ENCODE peak calls at places on chromosomes 5 and 9, in six cellular contexts. H is mammary epithelial cell, M is upper lobe of left lung, Z is suprapubic skin, F is ovary, E is heart right ventricle. G is an unnamed sample. For H3K9me3, the result is how much of the 10 kb centered on the place peaks cover.

GRCh38 chr9:37029304-37029775 is 4.7 kb downstream of the PAX5 start:
- DNase-seq in Z (no peak), F (no peak), E (no peak), M (no peak), H (no peak), G (no peak)

GRCh38 chr5:56588636-56589485 is 226.5 kb upstream of the MAP3K1 start:
- DNase-seq in Z (peak), E (peak), F (peak), H (no peak), M (peak), G (peak)

GRCh38 chr9:119963798-119964372 is 594.6 kb upstream of the BRINP1 start:
- DNase-seq in F (no peak), H (peak), Z (no peak), E (no peak), M (peak), G (no peak)

GRCh38 chr5:78547171-78547570 is 101.4 kb downstream of the LHFPL2 start:
- DNase-seq in H (no peak), M (no peak), Z (no peak), E (no peak), F (no peak), G (no peak)

GRCh38 chr5:31585519-31586270 is 53.2 kb upstream of the PDZD2 start:
- DNase-seq in F (no peak), E (no peak), Z (no peak), H (no peak), M (no peak), G (no peak)

GRCh38 chr9:18142964-18143363 is 331.0 kb upstream of the ADAMTSL1 start:
- DNase-seq in Z (no peak), M (no peak), H (no peak), E (no peak), F (no peak), G (no peak)

GRCh38 chr9:84412654-84413053 is 72.1 kb upstream of the SLC28A3 start:
- DNase-seq in F (no peak), Z (no peak), E (no peak), M (no peak), H (no peak), G (no peak)

GRCh38 chr9:114852050-114852594 is 46.3 kb upstream of the TNFSF15 start:
- DNase-seq in M (peak), F (no peak), E (no peak), H (peak), Z (no peak), G (no peak)

GRCh38 chr5:68683632-68684035 is 410.2 kb upstream of the SLC30A5 start:
- DNase-seq in H (peak), E (peak), F (no peak), Z (no peak), M (no peak), G (no peak)

GRCh38 chr5:21236896-21237830 is 1249.2 kb upstream of the CDH18 start:
- DNase-seq in Z (no peak), H (peak), E (no peak), M (no peak), F (no peak), G (no peak)

GRCh38 chr9:73176450-73176875 is 24.8 kb downstream of the ANXA1 start:
- DNase-seq in E (no peak), M (no peak), H (peak), Z (no peak), F (no peak), G (no peak)

GRCh38 chr5:134077926-134078580 is 36.4 kb upstream of the TCF7 start:
- DNase-seq in Z (no peak), M (no peak), H (no peak), E (no peak), F (no peak), G (no peak)

GRCh38 chr9:87596862-87597261 is 99.2 kb downstream of the DAPK1 start:
- DNase-seq in H (no peak), M (peak), E (peak), Z (no peak), F (peak), G (no peak)

GRCh38 chr9:70602364-70603019 is 188.0 kb upstream of the KLF9 start:
- DNase-seq in E (peak), Z (no peak), H (peak), F (peak), M (peak), G (peak)

GRCh38 chr5:115389074-115389798 is 92.8 kb upstream of the CCDC112 start:
- DNase-seq in F (no peak), M (no peak), H (no peak), Z (no peak), E (no peak), G (no peak)

GRCh38 chr9:37027582-37028424 is 6.3 kb downstream of the PAX5 start:
- DNase-seq in H (peak), Z (no peak), F (peak), M (peak), E (peak), G (peak)

GRCh38 chr5:136188859-136189258 is 4.1 kb downstream of the SMIM32 start:
- DNase-seq in E (no peak), Z (no peak), M (no peak), F (no peak), H (no peak), G (no peak)

GRCh38 chr5:10875201-10875768 is 114.3 kb upstream of the DAP start:
- DNase-seq in F (no peak), E (no peak), M (no peak), Z (no peak), H (no peak), G (no peak)
- H3K27ac ChIP-seq in F (no peak), E (no peak), M (no peak), Z (no peak), H (no peak), G (no peak)

GRCh38 chr5:151223447-151224264 is at the start of gene CCDC69:
- DNase-seq in M (peak), E (peak), F (peak), Z (no peak), H (peak), G (peak)
- TF ChIP-seq CTCF in M (no peak), E (peak), F (no peak), Z (no peak), H (peak), G (no peak)

DNA sequence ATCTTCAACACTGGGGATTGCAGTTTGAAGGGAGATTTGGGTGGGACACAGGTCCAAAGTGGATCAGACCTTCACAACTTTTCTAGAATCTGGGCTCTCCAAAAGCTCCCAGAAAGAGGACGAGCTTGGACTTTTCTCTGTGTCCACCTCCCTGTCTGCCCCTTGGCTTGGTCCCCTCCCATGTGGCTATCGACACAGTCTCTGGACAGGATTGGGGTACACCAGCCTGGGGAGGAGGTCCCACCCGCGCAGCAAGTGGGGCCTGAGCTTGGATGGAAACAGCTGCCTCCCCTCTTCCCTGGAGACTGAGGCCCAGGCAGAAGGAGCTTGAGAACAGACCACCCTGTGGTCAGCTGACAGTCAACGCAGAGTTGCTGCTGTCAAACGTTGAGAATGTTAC is 84.6 kb upstream of the FCN1 start:
- DNase-seq in E (no peak), H (no peak), M (no peak), Z (no peak), F (no peak), G (no peak)
- H3K9me3 ChIP-seq in E (under half), H (under half), M (under half), Z (under half), F (under half), G (under half)

GRCh38 chr9:126609191-126609590 is 4.5 kb upstream of the LMX1B start:
- DNase-seq in H (no peak), M (no peak), F (no peak), E (no peak), Z (no peak), G (no peak)
- H3K27ac ChIP-seq in H (no peak), M (no peak), F (no peak), E (no peak), Z (no peak), G (no peak)

G was measured in CD4-positive, alpha-beta T cell.